ENCODE peak calls at places on chromosomes 2 and 18, in eight cellular contexts. K is NCI-H1436 treated with DMSO at 0.1 percent for 48 hours; Y is ovary; N is HTR-8/SVneo; A is HepG2; R is central memory CD4-positive, alpha-beta T cell; F is NCI-H2171; H is activated CD4-positive, alpha-beta memory T cell treated with anti-CD3 and anti-CD28 coated beads, Interleukin-2, amount 10 ng/mL, durations not matched to agents 7 days and 5 days. J is an unnamed sample.
A peak's percentile ranks its signal among the peaks of the same experiment; 100 is the strongest.

GRCh38 chr2:109470121-109470921 is 143.4 kb downstream of the SEPTIN10 start:
- DNase-seq in R (no peak), K (no peak), H (no peak), Y (no peak), A (no peak), F (no peak), N (peak; percentile 82), J (no peak)

GRCh38 chr2:157261199-157261782 is 3.8 kb downstream of the GALNT5 start:
- DNase-seq in R (no peak), K (no peak), N (no peak), F (peak; percentile 40), A (no peak), Y (no peak), H (peak; percentile 28), J (no peak)

GRCh38 chr2:112047537-112048235 is 7.4 kb upstream of the TMEM87B start:
- DNase-seq in H (no peak), K (no peak), Y (no peak), R (no peak), N (no peak), F (no peak), A (peak; percentile 76), J (no peak)

GRCh38 chr18:57950542-57950941 is 93.5 kb upstream of the NEDD4L start:
- DNase-seq in R (no peak), F (no peak), Y (no peak), H (no peak), N (no peak), A (no peak), K (no peak), J (no peak)

GRCh38 chr2:241620419-241620769 is 16.6 kb downstream of the THAP4 start:
- DNase-seq in A (no peak), H (peak; percentile 56), R (no peak), Y (no peak), F (no peak), K (no peak), N (no peak), J (no peak)

GRCh38 chr2:231680992-231681852 is 27.1 kb upstream of the PTMA start:
- DNase-seq in Y (peak; percentile 95), H (no peak), K (no peak), F (no peak), R (no peak), A (peak; percentile 87), N (peak; percentile 89), J (peak; percentile 58)

GRCh38 chr2:223460774-223461211 is 141.4 kb downstream of the SCG2 start:
- DNase-seq in F (no peak), A (no peak), R (no peak), K (no peak), H (no peak), Y (no peak), N (peak; percentile 56), J (no peak)

GRCh38 chr2:142989276-142990204 is 112.1 kb downstream of the KYNU start:
- DNase-seq in N (peak; percentile 26), H (no peak), F (peak; percentile 12), Y (no peak), R (no peak), K (no peak), A (peak; percentile 44), J (no peak)

GRCh38 chr18:10784596-10785202 is 258.9 kb downstream of the NAPG start:
- DNase-seq in H (no peak), R (no peak), Y (no peak), K (no peak), N (no peak), A (no peak), F (no peak), J (no peak)

J was measured in thoracic aorta.